ENCODE peak calls at places on chromosomes 3 and 15, in seven cellular contexts. A is AG04450, S is GM10248, F is brain microvascular endothelial cell, K is HFF-Myc, V is endothelial cell, I is WTC11. L is an unnamed sample.

GRCh38 chr15:59994855-59995557 is 9.1 kb upstream of the FOXB1 start:
- DNase-seq in K (no peak), S (peak), I (peak), F (no peak), A (no peak), V (no peak), L (no peak)

GRCh38 chr3:194833511-194833910 is 147.8 kb downstream of the FAM43A start:
- DNase-seq in V (no peak), A (no peak), S (no peak), K (no peak), F (no peak), I (no peak), L (no peak)

GRCh38 chr3:197356275-197356674 is 57.9 kb upstream of the DLG1 start:
- DNase-seq in A (no peak), F (no peak), I (no peak), S (no peak), V (no peak), K (no peak), L (no peak)

GRCh38 chr15:66617137-66618090 is 51.6 kb upstream of the LCTL start:
- DNase-seq in V (peak), K (no peak), A (peak), F (peak), I (peak), S (no peak), L (no peak)

GRCh38 chr15:27017168-27017809 is 46.3 kb downstream of the GABRG3 start:
- DNase-seq in V (peak), K (peak), F (peak), I (peak), S (no peak), A (peak), L (peak)

GRCh38 chr3:195133462-195133861 is 137.5 kb downstream of the XXYLT1 start:
- DNase-seq in F (no peak), A (peak), S (peak), I (no peak), V (no peak), K (no peak), L (no peak)

GRCh38 chr3:130925628-130926027 is 31.7 kb downstream of the ATP2C1 start:
- DNase-seq in I (no peak), K (no peak), V (no peak), S (no peak), F (peak), A (no peak), L (no peak)

GRCh38 chr3:195160257-195160898 is 110.6 kb downstream of the XXYLT1 start:
- DNase-seq in F (no peak), K (no peak), V (no peak), A (peak), I (no peak), S (no peak), L (no peak)

GRCh38 chr3:102006812-102007485 is 157.6 kb downstream of the NFKBIZ start:
- DNase-seq in V (no peak), A (peak), F (peak), K (peak), I (no peak), S (no peak), L (peak)

GRCh38 chr3:98598492-98598891 is 5.1 kb upstream of the CPOX start:
- DNase-seq in V (no peak), S (no peak), K (no peak), F (no peak), A (no peak), I (no peak), L (no peak)

GRCh38 chr3:48472673-48472922 is 26.1 kb downstream of the ATRIP start:
- DNase-seq in V (no peak), F (no peak), A (no peak), K (no peak), S (no peak), I (peak), L (no peak)

DNA sequence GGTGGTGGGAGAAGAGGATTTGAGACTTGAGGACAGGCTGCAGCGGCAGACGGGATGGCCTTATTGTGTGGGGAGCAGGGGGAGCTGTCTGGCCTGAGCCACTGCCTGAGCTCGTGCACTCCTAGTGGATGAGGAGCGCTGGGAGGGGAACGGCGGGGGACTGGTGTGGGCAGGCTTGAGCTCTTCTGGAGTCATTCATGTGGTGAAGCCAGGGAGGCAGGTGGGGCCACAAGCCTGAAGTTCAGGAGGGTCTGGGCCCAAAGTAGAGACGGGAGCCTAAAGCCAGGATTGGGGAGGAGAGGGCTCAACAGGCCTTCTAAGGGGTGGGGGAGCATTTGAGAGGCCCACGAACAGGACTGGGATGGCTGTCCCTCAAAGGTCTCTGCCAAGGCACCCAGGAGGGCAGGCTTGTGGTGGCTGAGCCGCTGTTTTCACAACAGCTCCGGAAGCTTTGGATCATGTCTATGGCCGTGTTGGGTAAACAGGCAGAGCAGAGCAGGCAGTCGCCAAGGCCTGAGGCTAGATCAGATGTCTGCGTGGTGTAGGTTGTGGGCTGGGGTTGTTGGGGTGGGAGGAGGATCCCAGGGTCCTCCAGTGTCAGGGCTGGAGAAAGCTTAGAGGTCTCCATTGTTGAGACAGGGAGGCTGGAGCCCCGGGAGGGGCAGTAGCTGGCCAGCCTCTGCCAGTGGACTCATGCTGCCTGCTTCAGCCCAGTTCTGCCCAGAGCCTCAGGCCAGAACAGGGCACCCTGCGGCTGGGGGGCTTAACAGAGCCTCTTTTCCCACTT is 8.2 kb downstream of the PRKCD start:
- DNase-seq in S (no peak), I (peak), V (no peak), A (no peak), K (no peak), F (no peak), L (no peak)
- TF ChIP-seq CTCF in S (no peak), I (no peak), V (no peak), A (no peak), K (no peak), F (peak), L (no peak)

DNA sequence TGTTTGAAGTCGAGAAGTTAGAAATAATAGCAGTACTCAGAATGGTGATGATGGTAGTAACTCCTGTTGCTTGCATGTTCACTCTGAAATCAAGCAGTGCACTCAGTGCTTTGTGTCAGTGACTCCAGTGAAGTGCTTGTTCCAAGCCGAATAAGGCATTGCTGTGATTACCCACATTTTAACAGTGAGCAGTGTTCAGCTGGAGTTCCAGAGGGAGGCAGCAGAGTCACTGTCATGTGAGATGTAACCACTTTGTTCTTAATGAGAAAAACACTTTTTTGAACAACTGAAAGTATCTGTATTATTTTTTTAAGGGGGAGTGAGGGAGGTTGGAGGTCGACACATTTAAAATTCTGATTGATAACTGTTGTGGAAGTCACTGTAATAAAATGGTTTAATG is 3.7 kb downstream of the MDFIC2 start:
- DNase-seq in V (peak), I (peak), S (no peak), K (no peak), A (peak), F (peak), L (no peak)
- TF ChIP-seq CTCF in V (no peak), I (no peak), S (peak), K (no peak), A (no peak), F (peak), L (no peak)

GRCh38 chr15:69524850-69525249 is 72.2 kb downstream of the RPLP1 start:
- DNase-seq in F (no peak), S (no peak), V (no peak), I (no peak), A (no peak), K (no peak), L (no peak)

GRCh38 chr15:69524296-69524695 is 71.7 kb downstream of the RPLP1 start:
- DNase-seq in I (no peak), S (no peak), K (no peak), F (no peak), A (no peak), V (no peak), L (no peak)

GRCh38 chr15:69522361-69522760 is 69.7 kb downstream of the RPLP1 start:
- DNase-seq in I (no peak), K (no peak), F (no peak), V (no peak), S (no peak), A (no peak), L (no peak)

GRCh38 chr15:69525543-69525942 is 72.9 kb downstream of the RPLP1 start:
- DNase-seq in F (no peak), K (no peak), I (no peak), A (no peak), S (no peak), V (no peak), L (no peak)

GRCh38 chr15:69523010-69524001 is 70.7 kb downstream of the RPLP1 start:
- DNase-seq in S (peak), K (peak), A (peak), F (peak), I (peak), V (peak), L (peak)
- TF ChIP-seq CTCF in S (peak), K (peak), A (peak), F (peak), I (peak), V (peak), L (peak)

DNA sequence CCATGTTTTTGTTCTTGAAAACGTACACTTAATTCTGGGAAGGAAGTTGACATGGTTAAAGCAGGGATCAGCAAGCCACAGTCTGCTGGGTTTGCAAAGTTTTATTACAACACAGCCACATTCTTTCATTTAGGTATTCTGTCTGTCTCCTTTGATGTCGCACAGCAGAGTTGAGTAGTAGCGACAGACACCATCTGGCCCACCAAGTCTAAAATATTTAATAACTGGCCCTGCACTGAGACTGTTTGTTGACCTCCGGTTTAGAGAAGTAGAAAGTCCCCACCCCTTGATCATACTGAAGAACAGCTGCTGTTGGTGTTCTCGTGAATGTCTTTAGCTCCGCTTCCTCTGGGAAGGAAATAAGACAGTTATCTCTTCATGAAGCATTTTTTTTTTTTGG is 66.2 kb downstream of the MCTP2 start:
- DNase-seq in I (no peak), A (no peak), V (no peak), S (peak), F (no peak), K (no peak), L (no peak)
- TF ChIP-seq CTCF in I (no peak), A (no peak), V (no peak), S (no peak), F (no peak), K (no peak), L (no peak)